ENCODE peak calls at places on chromosomes 16 and 17, in four cellular contexts. T, F, X and P are unnamed samples.
A peak's percentile ranks its signal among the peaks of the same experiment; 100 is the strongest.

GRCh38 chr17:51091635-51092034 is 29.0 kb downstream of the SPAG9 start:
- DNase-seq in T (no peak), F (no peak), X (no peak), P (no peak)

GRCh38 chr16:75109732-75110243 is 6.8 kb downstream of the LDHD start:
- DNase-seq in T (no peak), X (peak; percentile 77), F (peak; percentile 27), P (no peak)

GRCh38 chr17:20092973-20093626 is 83.9 kb downstream of the SPECC1 start:
- DNase-seq in X (no peak), F (no peak), T (no peak), P (no peak)

GRCh38 chr17:13477180-13477611 is 124.5 kb downstream of the HS3ST3A1 start:
- DNase-seq in X (no peak), F (no peak), T (no peak), P (peak; percentile 54)

GRCh38 chr16:70576431-70577255 is 53.0 kb downstream of the SF3B3 start:
- DNase-seq in X (no peak), F (peak; percentile 64), T (no peak), P (peak; percentile 96)

GRCh38 chr17:67123692-67124091 is 79.3 kb downstream of the CACNG1 start:
- DNase-seq in F (no peak), T (no peak), X (no peak), P (no peak)

GRCh38 chr16:77062878-77063566 is 128.0 kb upstream of the MON1B start:
- DNase-seq in X (no peak), F (no peak), T (no peak), P (no peak)

GRCh38 chr17:6753006-6753445 is 2.8 kb upstream of the XAF1 start:
- DNase-seq in T (peak; percentile 33), F (peak; percentile 5), X (peak; percentile 65), P (peak; percentile 70)

GRCh38 chr16:685967-686366 is 1.8 kb upstream of the JMJD8 start:
- DNase-seq in X (no peak), F (peak; percentile 49), T (no peak), P (peak; percentile 62)

GRCh38 chr16:9008335-9009260 is 44.9 kb upstream of the USP7 start:
- DNase-seq in F (peak; percentile 55), T (peak; percentile 69), X (peak; percentile 73), P (peak; percentile 53)

GRCh38 chr17:62823111-62823895 is 15.2 kb upstream of the MARCHF10 start:
- DNase-seq in T (no peak), F (peak; percentile 88), X (no peak), P (peak; percentile 39)

GRCh38 chr16:20307240-20307671 is 20.1 kb downstream of the GP2 start:
- DNase-seq in F (no peak), T (no peak), X (no peak), P (no peak)

GRCh38 chr16:74297296-74297665 is 667 bp downstream of the PSMD7 start:
- DNase-seq in F (peak; percentile 31), X (no peak), T (no peak), P (peak; percentile 60)

GRCh38 chr17:76474894-76475293 is 7.5 kb downstream of the AANAT start:
- DNase-seq in F (no peak), X (no peak), T (no peak), P (no peak)
- TF ChIP-seq CTCF in F (no peak), X (no peak), T (no peak), P (no peak)

GRCh38 chr16:2911580-2912329 is at the start of gene FLYWCH1:
- DNase-seq in T (peak; percentile 99), F (peak; percentile 99), X (peak; percentile 99), P (peak; percentile 100)

GRCh38 chr16:2914233-2914632 is 2.5 kb downstream of the FLYWCH1 start:
- DNase-seq in F (no peak), X (no peak), T (no peak), P (no peak)

GRCh38 chr16:2912330-2913199 is 834 bp downstream of the FLYWCH1 start:
- DNase-seq in X (peak; percentile 38), T (peak; percentile 41), F (peak; percentile 40), P (no peak)

GRCh38 chr16:2915196-2915929 is 3.6 kb downstream of the FLYWCH1 start:
- DNase-seq in X (no peak), T (no peak), F (no peak), P (no peak)

DNA sequence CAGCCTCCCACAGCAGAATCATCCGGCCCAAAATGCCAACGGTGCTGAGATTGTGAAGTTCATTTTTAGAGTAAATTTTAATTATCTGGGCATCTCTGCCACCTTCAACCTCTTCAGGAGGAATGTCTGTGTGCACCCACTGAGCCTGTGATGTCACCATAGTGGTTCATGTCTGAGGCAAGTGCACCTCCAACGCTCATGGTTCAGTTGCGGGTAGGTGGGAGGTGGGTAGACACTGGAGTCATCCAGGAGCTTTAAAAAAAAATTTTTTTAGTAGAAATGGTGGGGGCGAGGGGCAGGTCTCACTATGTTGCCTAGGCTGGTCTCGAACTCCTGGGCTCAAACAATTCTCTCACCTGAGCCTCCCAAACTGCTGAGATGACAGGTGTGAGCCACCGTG is 1.9 kb downstream of the FLYWCH1 start:
- DNase-seq in F (no peak), T (no peak), X (no peak), P (no peak)
- H3K4me3 ChIP-seq in F (no peak overlapping the region), T (no peak overlapping the region), X (no peak overlapping the region), P (peak overlapping the region; percentile 87)

GRCh38 chr17:43368740-43369506 is 29.9 kb upstream of the ARL4D start:
- DNase-seq in X (peak; percentile 84), F (peak; percentile 83), T (peak; percentile 76), P (peak; percentile 80)
- TF ChIP-seq CTCF in X (peak; percentile 36), F (no peak), T (no peak), P (no peak)

GRCh38 chr16:78655481-78656114 is 556.1 kb downstream of the WWOX start:
- DNase-seq in T (no peak), X (no peak), F (no peak), P (no peak)

GRCh38 chr16:78659216-78659615 is 559.8 kb downstream of the WWOX start:
- DNase-seq in T (no peak), X (peak; percentile 25), F (no peak), P (no peak)

GRCh38 chr16:78654929-78655328 is 555.5 kb downstream of the WWOX start:
- DNase-seq in X (no peak), T (no peak), F (no peak), P (no peak)

GRCh38 chr16:78659668-78660217 is 560.3 kb downstream of the WWOX start:
- DNase-seq in F (no peak), T (no peak), X (no peak), P (no peak)

GRCh38 chr16:78656887-78657286 is 557.4 kb downstream of the WWOX start:
- DNase-seq in F (no peak), T (no peak), X (no peak), P (no peak)
- H3K4me3 ChIP-seq in F (no peak overlapping the region), T (no peak overlapping the region), X (no peak overlapping the region), P (no peak overlapping the region)